ENCODE peak calls at places on chromosomes 4 and X, in four cellular contexts. T, R, B and E are unnamed samples.

GRCh38 chr4:172995704-172996103 is 172.9 kb upstream of the GALNT7 start:
- DNase-seq in T (no peak), R (no peak), B (no peak), E (no peak)

GRCh38 chr4:154078504-154079350 is 289.8 kb upstream of the SFRP2 start:
- DNase-seq in T (no peak), R (no peak), B (no peak), E (no peak)

GRCh38 chr4:55446578-55446922 is 50.8 kb downstream of the TMEM165 start:
- DNase-seq in T (no peak), R (no peak), B (no peak), E (no peak)

GRCh38 chr4:151568966-151569365 is 160.0 kb downstream of the FHIP1A start:
- DNase-seq in T (no peak), R (no peak), B (no peak), E (no peak)

GRCh38 chr4:71498002-71498401 is 159.2 kb downstream of the SLC4A4 start:
- DNase-seq in T (peak; percentile 8), R (no peak), B (no peak), E (no peak)

GRCh38 chrX:39149761-39150160 is 348.5 kb downstream of the MID1IP1 start:
- DNase-seq in T (peak; percentile 76), R (peak; percentile 79), B (peak; percentile 31), E (peak; percentile 55)

GRCh38 chr4:161573836-161574235 is 590.0 kb downstream of the FSTL5 start:
- DNase-seq in T (no peak), R (no peak), B (no peak), E (no peak)

GRCh38 chr4:10342866-10343265 is 114.4 kb downstream of the ZNF518B start:
- DNase-seq in T (no peak), R (no peak), B (no peak), E (no peak)

GRCh38 chrX:124338733-124339514 is 6.5 kb downstream of the TEX13D start:
- DNase-seq in T (no peak), R (no peak), B (no peak), E (no peak)

GRCh38 chr4:1379801-1380331 is 26.4 kb downstream of the NKX1-1 start:
- DNase-seq in T (no peak), R (peak; percentile 7), B (no peak), E (no peak)

GRCh38 chr4:74009307-74009706 is 10.8 kb upstream of the CXCL5 start:
- DNase-seq in T (no peak), R (no peak), B (no peak), E (no peak)

GRCh38 chr4:179530953-179531352 is 2088.7 kb upstream of the AGA start:
- DNase-seq in T (no peak), R (no peak), B (no peak), E (no peak)

GRCh38 chr4:153137168-153137567 is 67.1 kb upstream of the TRIM2 start:
- DNase-seq in T (peak; percentile 94), R (no peak), B (no peak), E (peak; percentile 69)

GRCh38 chrX:8668797-8669196 is 63.1 kb downstream of the ANOS1 start:
- DNase-seq in T (no peak), R (no peak), B (no peak), E (peak; percentile 52)

GRCh38 chr4:143291334-143291733 is 45.3 kb upstream of the GAB1 start:
- DNase-seq in T (no peak), R (no peak), B (no peak), E (no peak)

GRCh38 chrX:27815209-27815608 is 7.4 kb downstream of the MAGEB10 start:
- DNase-seq in T (no peak), R (no peak), B (no peak), E (no peak)

GRCh38 chrX:101260435-101260834 is 30.7 kb downstream of the TAF7L start:
- DNase-seq in T (no peak), R (no peak), B (no peak), E (peak; percentile 9)

GRCh38 chr4:166499820-166500219 is 626.8 kb downstream of the TLL1 start:
- DNase-seq in T (no peak), R (no peak), B (no peak), E (no peak)

GRCh38 chr4:86834901-86835300 is 14.3 kb downstream of the SLC10A6 start:
- DNase-seq in T (no peak), R (no peak), B (no peak), E (no peak)

GRCh38 chrX:346034-346813 is 27.6 kb upstream of the GTPBP6 start:
- DNase-seq in T (no peak), R (peak; percentile 21), B (no peak), E (no peak)

DNA sequence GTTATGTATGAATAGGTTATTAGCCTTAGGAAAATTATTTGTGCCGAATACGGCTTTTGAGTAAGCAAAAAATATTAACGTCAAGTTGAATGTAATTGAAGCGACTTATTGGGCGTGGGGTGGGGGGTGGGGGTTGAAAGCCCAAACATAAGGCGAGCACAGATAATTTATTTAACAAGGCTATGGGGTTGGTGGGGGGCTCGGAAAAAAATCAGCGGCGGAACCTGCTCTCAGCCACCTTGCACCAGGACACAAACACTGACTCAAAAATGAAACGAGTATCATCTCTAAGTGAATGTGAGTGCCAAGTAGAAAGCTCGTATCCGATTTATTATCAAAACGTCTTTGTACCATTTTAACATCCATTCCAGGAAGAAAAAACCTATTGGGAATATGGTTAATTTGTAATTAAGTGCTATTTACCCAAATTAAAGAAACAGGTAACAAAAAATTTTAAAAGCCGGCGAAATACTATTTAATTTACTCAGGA is 937 bp upstream of the LARP1B start:
- DNase-seq in T (no peak), R (no peak), B (no peak), E (no peak)
- H3K4me3 ChIP-seq in T (peak overlapping the region; percentile 95), R (peak overlapping the region; percentile 74), B (peak overlapping the region; percentile 64), E (peak overlapping the region; percentile 98)

DNA sequence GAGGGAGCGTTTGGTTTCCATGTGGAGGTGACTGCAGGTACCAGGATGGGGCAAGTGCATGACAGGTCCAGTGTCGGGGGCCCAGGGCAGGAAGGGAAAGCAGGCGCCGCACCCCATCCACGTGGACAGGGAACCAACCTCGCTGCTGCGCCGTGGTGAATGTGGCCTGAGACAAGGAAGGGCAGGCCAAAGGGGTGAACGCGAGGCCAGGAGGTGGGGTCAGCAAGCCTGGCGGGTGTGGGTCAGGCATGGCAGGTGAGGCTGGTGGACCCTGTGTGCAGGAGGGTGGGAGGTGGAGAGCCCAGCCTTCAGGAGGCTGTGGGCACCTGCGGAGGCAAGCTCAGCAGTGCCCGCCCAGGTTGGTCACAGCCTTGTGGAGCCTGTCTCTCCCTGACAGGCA is 14.7 kb downstream of the SH3BP2 start:
- DNase-seq in T (no peak), R (peak; percentile 39), B (no peak), E (no peak)
- H3K4me1 ChIP-seq in T (peaks cover 67% of the 10 kb centered on the region), R (peaks cover 63% of the 10 kb centered on the region), B (peaks cover 20% of the 10 kb centered on the region), E (peaks cover 32% of the 10 kb centered on the region)

DNA sequence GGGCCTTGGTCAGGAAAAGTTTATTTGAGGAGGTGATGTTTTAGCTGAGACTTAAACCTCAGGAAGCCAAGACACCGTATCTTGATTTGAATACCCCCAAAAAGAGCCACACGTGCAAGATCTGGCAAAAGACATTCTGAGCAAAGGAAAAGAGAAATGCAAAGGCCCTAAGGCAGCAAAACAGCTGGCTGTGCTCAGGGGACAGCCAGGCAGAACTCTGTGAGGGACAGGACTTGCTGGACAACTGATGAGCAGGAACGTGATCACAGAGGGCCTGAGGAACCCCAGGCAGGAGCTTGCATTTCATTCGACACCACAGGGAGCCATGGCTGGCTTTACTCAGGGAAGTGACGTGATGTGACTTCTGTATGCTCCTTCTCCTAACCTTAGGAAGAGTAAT is 56.0 kb downstream of the OCRL start:
- DNase-seq in T (no peak), R (no peak), B (no peak), E (no peak)
- H3K4me3 ChIP-seq in T (no peak overlapping the region), R (no peak overlapping the region), B (no peak overlapping the region), E (no peak overlapping the region)

DNA sequence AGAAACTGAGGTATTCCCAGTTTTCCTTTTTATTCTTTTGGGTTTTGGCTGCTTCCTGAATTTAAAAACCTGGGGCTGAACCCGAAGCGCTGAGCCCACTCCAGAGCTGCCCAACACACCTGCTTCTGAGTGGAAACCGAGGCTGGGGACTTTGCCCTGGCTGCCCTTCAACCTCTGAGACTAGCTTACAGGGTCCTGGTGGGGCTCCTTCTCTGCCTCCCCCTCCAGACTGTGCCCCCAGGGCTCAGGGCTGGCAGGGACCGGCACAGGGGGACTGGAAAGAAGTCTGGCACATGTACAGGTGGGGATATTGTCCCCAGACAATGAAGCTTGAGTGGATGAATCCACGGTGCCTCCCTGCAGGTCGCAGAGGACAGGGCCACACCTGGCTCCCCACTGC is 240.4 kb upstream of the PSAPL1 start:
- DNase-seq in T (no peak), R (no peak), B (no peak), E (no peak)
- H3K4me1 ChIP-seq in T (peaks cover 6% of the 10 kb centered on the region), R (no peaks in the 10 kb centered on the region), B (peaks cover 7% of the 10 kb centered on the region), E (no peaks in the 10 kb centered on the region)

GRCh38 chrX:68692651-68693050 is 45.2 kb downstream of the STARD8 start:
- DNase-seq in T (no peak), R (no peak), B (no peak), E (no peak)

GRCh38 chrX:68693481-68694410 is 46.3 kb downstream of the STARD8 start:
- DNase-seq in T (peak; percentile 75), R (peak; percentile 52), B (peak; percentile 59), E (no peak)

GRCh38 chrX:68696267-68696666 is 48.8 kb downstream of the STARD8 start:
- DNase-seq in T (no peak), R (no peak), B (no peak), E (no peak)

GRCh38 chrX:68695206-68695845 is 47.9 kb downstream of the STARD8 start:
- DNase-seq in T (no peak), R (no peak), B (no peak), E (no peak)

DNA sequence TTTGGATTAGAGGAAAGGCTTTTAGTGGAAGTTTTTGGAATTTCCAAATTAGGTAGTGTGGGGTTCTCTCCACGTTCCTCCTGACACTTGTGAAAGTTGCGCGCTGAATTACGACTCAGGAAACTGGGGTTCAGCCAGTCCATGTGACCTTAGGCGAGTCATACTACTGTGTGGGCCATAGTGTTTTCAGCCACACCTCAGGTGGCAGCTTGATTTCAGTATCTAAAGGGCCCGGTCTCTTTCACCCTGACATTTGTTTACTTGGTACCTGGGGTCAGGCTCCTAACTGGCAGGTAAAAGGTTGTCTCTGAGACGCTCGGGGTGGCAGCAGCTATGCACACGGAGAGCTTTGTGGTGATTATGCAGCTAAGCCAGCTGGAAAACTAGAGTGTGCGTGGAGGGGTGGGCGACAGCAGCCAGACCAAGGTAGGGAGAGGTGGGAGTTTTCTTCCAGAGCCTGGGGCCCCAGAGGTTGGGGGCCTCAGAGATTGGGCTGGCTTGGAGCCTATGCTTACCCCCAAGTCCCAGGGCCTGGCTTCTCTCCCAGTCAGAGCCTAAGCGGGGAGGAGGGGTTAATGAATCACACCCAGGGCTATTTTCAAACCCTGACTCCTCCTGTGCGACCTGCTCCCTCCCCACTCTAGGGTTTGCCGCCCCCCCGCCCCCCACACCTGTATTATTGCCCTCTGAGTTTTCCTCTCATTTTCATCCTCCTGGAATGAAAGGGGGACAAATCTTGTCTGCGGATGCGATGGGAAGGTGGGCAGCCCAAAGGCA is 47.2 kb downstream of the STARD8 start:
- DNase-seq in T (no peak), R (no peak), B (no peak), E (peak; percentile 36)
- H3K4me3 ChIP-seq in T (peak overlapping the region; percentile 75), R (no peak overlapping the region), B (no peak overlapping the region), E (peak overlapping the region; percentile 37)

GRCh38 chr4:8216443-8217245 is 17.6 kb downstream of the SH3TC1 start:
- DNase-seq in T (no peak), R (no peak), B (no peak), E (no peak)

GRCh38 chr4:8217246-8217511 is 18.1 kb downstream of the SH3TC1 start:
- DNase-seq in T (no peak), R (no peak), B (no peak), E (no peak)

GRCh38 chr4:8219236-8219635 is 20.1 kb downstream of the SH3TC1 start:
- DNase-seq in T (no peak), R (no peak), B (no peak), E (no peak)

GRCh38 chr4:8218371-8219050 is 19.4 kb downstream of the SH3TC1 start:
- DNase-seq in T (no peak), R (no peak), B (no peak), E (no peak)

GRCh38 chr4:8217871-8218270 is 18.8 kb downstream of the SH3TC1 start:
- DNase-seq in T (no peak), R (no peak), B (no peak), E (no peak)
- H3K4me1 ChIP-seq in T (peaks cover 34% of the 10 kb centered on the region), R (no peaks in the 10 kb centered on the region), B (peaks cover 2% of the 10 kb centered on the region), E (no peaks in the 10 kb centered on the region)